ENCODE peak calls at places on chromosome 10, in ten cellular contexts. K is transverse colon, Y is H1, U is A549, Z is GM12891, H is spleen, W is lower leg skin, I is IMR-90, B is HCT116, C is heart left ventricle. T is an unnamed sample.
A peak's percentile ranks its signal among the peaks of the same experiment; 100 is the strongest.

GRCh38 chr10:3776796-3777571 is 8.0 kb downstream of the KLF6 start:
- DNase-seq in K (peak; percentile 72), Y (no peak), U (no peak), Z (no peak), H (no peak), W (no peak), I (peak; percentile 94), B (peak; percentile 59), C (no peak), T (no peak)

GRCh38 chr10:7722927-7723529 is 19.9 kb downstream of the ITIH2 start:
- DNase-seq in K (no peak), Y (no peak), U (no peak), Z (no peak), H (no peak), W (no peak), I (no peak), B (no peak), C (no peak), T (no peak)

GRCh38 chr10:119131512-119132240 is 27.8 kb downstream of the DENND10 start:
- DNase-seq in K (no peak), Y (no peak), U (no peak), Z (no peak), H (no peak), W (peak; percentile 36), I (peak; percentile 54), B (no peak), C (no peak), T (peak; percentile 30)

GRCh38 chr10:73251683-73252444 is 580 bp downstream of the MRPS16 start:
- DNase-seq in K (no peak), Y (no peak), U (peak; percentile 36), Z (no peak), H (peak; percentile 80), W (no peak), I (no peak), B (no peak), C (no peak), T (no peak)

GRCh38 chr10:114881916-114882315 is 56.1 kb upstream of the TRUB1 start:
- DNase-seq in K (no peak), Y (no peak), U (no peak), Z (no peak), H (no peak), W (no peak), I (no peak), B (no peak), C (no peak), T (no peak)

GRCh38 chr10:36188054-36188453 is 546.0 kb upstream of the FZD8 start:
- DNase-seq in K (no peak), Y (peak; percentile 55), U (no peak), Z (no peak), H (no peak), W (no peak), I (no peak), B (no peak), C (peak; percentile 46), T (no peak)

GRCh38 chr10:16905304-16905703 is 88.1 kb upstream of the RSU1 start:
- DNase-seq in K (no peak), Y (no peak), U (no peak), Z (no peak), H (no peak), W (no peak), I (no peak), B (no peak), C (peak; percentile 22), T (no peak)

GRCh38 chr10:33388325-33388724 is 53.9 kb upstream of the NRP1 start:
- DNase-seq in K (no peak), Y (no peak), U (no peak), Z (no peak), H (no peak), W (no peak), I (no peak), B (no peak), C (no peak), T (no peak)

GRCh38 chr10:104388830-104389229 is 35.2 kb downstream of the CFAP58 start:
- DNase-seq in K (no peak), Y (no peak), U (no peak), Z (no peak), H (no peak), W (no peak), I (no peak), B (no peak), C (no peak), T (no peak)

GRCh38 chr10:15293862-15294835 is 76.9 kb downstream of the FAM171A1 start:
- DNase-seq in K (no peak), Y (no peak), U (no peak), Z (no peak), H (no peak), W (peak; percentile 73), I (peak; percentile 25), B (no peak), C (no peak), T (no peak)

GRCh38 chr10:56623064-56623463 is 262.0 kb upstream of the ZWINT start:
- DNase-seq in K (no peak), Y (no peak), U (no peak), Z (no peak), H (no peak), W (no peak), I (no peak), B (no peak), C (no peak), T (no peak)

GRCh38 chr10:123149568-123150228 is 1.8 kb downstream of the HMX2 start:
- DNase-seq in K (no peak), Y (peak; percentile 74), U (no peak), Z (no peak), H (peak; percentile 79), W (no peak), I (peak; percentile 42), B (no peak), C (no peak), T (no peak)
- TF ChIP-seq POLR2A in K (no peak), Y (no peak), U (no peak), Z (no peak), H (no peak), W (no peak), I (no peak), B (no peak), C (no peak), T (no peak)

GRCh38 chr10:62048919-62049636 is 147.6 kb downstream of the ARID5B start:
- DNase-seq in K (peak; percentile 79), Y (peak; percentile 68), U (peak; percentile 59), Z (no peak), H (peak; percentile 83), W (peak; percentile 97), I (peak; percentile 99), B (no peak), C (peak; percentile 87), T (peak; percentile 74)
- TF ChIP-seq POLR2A in K (peak; percentile 86), Y (peak; percentile 44), U (peak; percentile 26), Z (no peak), H (peak; percentile 49), W (peak; percentile 89), I (peak; percentile 99), B (no peak), C (peak; percentile 44), T (peak; percentile 74)

GRCh38 chr10:99761395-99761794 is 21.0 kb upstream of the ABCC2 start:
- DNase-seq in K (no peak), Y (no peak), U (no peak), Z (no peak), H (no peak), W (no peak), I (no peak), B (no peak), C (no peak), T (no peak)
- TF ChIP-seq POLR2A in K (no peak), Y (no peak), U (no peak), Z (no peak), H (no peak), W (no peak), I (no peak), B (no peak), C (no peak), T (no peak)

DNA sequence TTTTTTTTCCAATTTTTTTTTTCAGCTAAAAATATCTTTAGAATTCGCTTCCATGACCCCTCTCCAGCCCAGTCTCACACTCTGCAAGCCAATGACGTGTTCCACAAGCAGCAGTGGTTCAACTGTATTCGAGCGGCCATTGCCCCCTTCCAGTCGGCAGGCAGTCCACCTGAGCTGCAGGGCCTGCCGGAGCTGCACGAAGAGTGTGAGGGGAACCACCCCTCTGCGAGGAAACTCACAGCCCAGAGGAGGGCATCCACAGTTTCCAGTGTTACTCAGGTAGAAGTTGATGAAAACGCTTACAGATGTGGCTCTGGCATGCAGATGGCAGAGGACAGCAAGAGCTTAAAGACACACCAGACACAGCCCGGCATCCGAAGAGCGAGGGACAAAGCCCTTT is 42.8 kb downstream of the CALML5 start:
- DNase-seq in K (no peak), Y (no peak), U (no peak), Z (no peak), H (no peak), W (no peak), I (no peak), B (no peak), C (no peak), T (no peak)
- TF ChIP-seq POLR2A in K (no peak), Y (no peak), U (no peak), Z (no peak), H (no peak), W (no peak), I (no peak), B (no peak), C (no peak), T (no peak)

GRCh38 chr10:21173964-21174669 is 277.0 kb upstream of the NEBL start:
- DNase-seq in K (peak; percentile 66), Y (peak; percentile 79), U (peak; percentile 66), Z (peak; percentile 37), H (peak; percentile 79), W (peak; percentile 85), I (no peak), B (peak; percentile 63), C (peak; percentile 48), T (peak; percentile 58)
- TF ChIP-seq POLR2A in K (peak; percentile 47), Y (no peak), U (peak; percentile 10), Z (no peak), H (no peak), W (no peak), I (no peak), B (no peak), C (no peak), T (no peak)

DNA sequence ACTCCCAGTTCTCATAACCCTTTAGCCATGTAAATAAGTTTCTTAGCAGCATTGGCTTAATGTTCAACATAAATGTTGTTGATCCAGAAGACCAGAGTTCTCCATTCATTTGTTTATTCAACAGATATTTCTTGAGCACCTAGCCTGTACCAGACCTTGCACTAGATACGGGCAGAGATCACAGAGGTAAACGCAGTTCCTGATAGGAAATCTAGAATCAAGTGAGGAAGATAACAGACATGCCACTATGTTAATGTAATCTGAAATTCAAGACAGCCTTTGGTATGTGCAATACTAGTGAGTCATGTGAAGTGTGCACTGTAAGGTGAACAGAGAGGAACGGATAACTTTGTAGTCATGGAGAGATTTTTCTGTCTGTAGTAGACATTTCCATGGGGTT is 3.0 kb downstream of the BUB3 start:
- DNase-seq in K (no peak), Y (no peak), U (no peak), Z (no peak), H (no peak), W (no peak), I (peak; percentile 82), B (no peak), C (no peak), T (no peak)
- TF ChIP-seq POLR2A in K (no peak), Y (no peak), U (no peak), Z (no peak), H (no peak), W (no peak), I (no peak), B (no peak), C (no peak), T (no peak)

T was measured in H54.